ENCODE peak calls at places on chromosomes 1 and 21, in seven cellular contexts. One of them, this sample, is unnamed.
A peak's percentile ranks its signal among the peaks of the same experiment; 100 is the strongest.

GRCh38 chr1:201013991-201014815 is 9.3 kb downstream of the KIF21B start:
- DNase-seq in HEK293T: no peak
- DNase-seq in heart right ventricle: no peak
- DNase-seq in DMS153: no peak
- DNase-seq in activated CD8-positive, alpha-beta memory T cell treated with anti-CD3 and anti-CD28 coated beads, Interleukin-2, amount 10 ng/mL, durations not matched to agents 7 days and 5 days: no peak
- DNase-seq in non-pigmented ciliary epithelial cell: no peak
- DNase-seq in stimulated activated CD8-positive, alpha-beta memory T cell treated with anti-CD3 and anti-CD28 coated beads, Interleukin-2, amount 100 ng/mL, for 1 hour: no peak
- DNase-seq in this sample: no peak

GRCh38 chr1:180213401-180214177 is 16.5 kb upstream of the LHX4 start:
- DNase-seq in HEK293T: no peak
- DNase-seq in heart right ventricle: no peak
- DNase-seq in DMS153: no peak
- DNase-seq in activated CD8-positive, alpha-beta memory T cell treated with anti-CD3 and anti-CD28 coated beads, Interleukin-2, amount 10 ng/mL, durations not matched to agents 7 days and 5 days: peak; percentile 76
- DNase-seq in non-pigmented ciliary epithelial cell: no peak
- DNase-seq in stimulated activated CD8-positive, alpha-beta memory T cell treated with anti-CD3 and anti-CD28 coated beads, Interleukin-2, amount 100 ng/mL, for 1 hour: no peak
- DNase-seq in this sample: no peak

GRCh38 chr1:55310517-55310927 is 95.4 kb upstream of the USP24 start:
- DNase-seq in HEK293T: no peak
- DNase-seq in heart right ventricle: no peak
- DNase-seq in DMS153: no peak
- DNase-seq in activated CD8-positive, alpha-beta memory T cell treated with anti-CD3 and anti-CD28 coated beads, Interleukin-2, amount 10 ng/mL, durations not matched to agents 7 days and 5 days: no peak
- DNase-seq in non-pigmented ciliary epithelial cell: peak; percentile 99
- DNase-seq in stimulated activated CD8-positive, alpha-beta memory T cell treated with anti-CD3 and anti-CD28 coated beads, Interleukin-2, amount 100 ng/mL, for 1 hour: no peak
- DNase-seq in this sample: no peak

GRCh38 chr1:29753771-29754607 is 517.7 kb downstream of the PTPRU start:
- DNase-seq in HEK293T: no peak
- DNase-seq in heart right ventricle: no peak
- DNase-seq in DMS153: no peak
- DNase-seq in activated CD8-positive, alpha-beta memory T cell treated with anti-CD3 and anti-CD28 coated beads, Interleukin-2, amount 10 ng/mL, durations not matched to agents 7 days and 5 days: peak; percentile 18
- DNase-seq in non-pigmented ciliary epithelial cell: no peak
- DNase-seq in stimulated activated CD8-positive, alpha-beta memory T cell treated with anti-CD3 and anti-CD28 coated beads, Interleukin-2, amount 100 ng/mL, for 1 hour: no peak
- DNase-seq in this sample: no peak

GRCh38 chr1:223549740-223550139 is 115.8 kb downstream of the CAPN8 start:
- DNase-seq in HEK293T: no peak
- DNase-seq in heart right ventricle: no peak
- DNase-seq in DMS153: no peak
- DNase-seq in activated CD8-positive, alpha-beta memory T cell treated with anti-CD3 and anti-CD28 coated beads, Interleukin-2, amount 10 ng/mL, durations not matched to agents 7 days and 5 days: no peak
- DNase-seq in non-pigmented ciliary epithelial cell: no peak
- DNase-seq in stimulated activated CD8-positive, alpha-beta memory T cell treated with anti-CD3 and anti-CD28 coated beads, Interleukin-2, amount 100 ng/mL, for 1 hour: no peak
- DNase-seq in this sample: no peak

GRCh38 chr1:27605300-27605766 is 1.4 kb upstream of the AHDC1 start:
- DNase-seq in HEK293T: no peak
- DNase-seq in heart right ventricle: no peak
- DNase-seq in DMS153: no peak
- DNase-seq in activated CD8-positive, alpha-beta memory T cell treated with anti-CD3 and anti-CD28 coated beads, Interleukin-2, amount 10 ng/mL, durations not matched to agents 7 days and 5 days: no peak
- DNase-seq in non-pigmented ciliary epithelial cell: no peak
- DNase-seq in stimulated activated CD8-positive, alpha-beta memory T cell treated with anti-CD3 and anti-CD28 coated beads, Interleukin-2, amount 100 ng/mL, for 1 hour: no peak
- DNase-seq in this sample: no peak

GRCh38 chr21:32777269-32777668 is 5.7 kb upstream of the PAXBP1 start:
- DNase-seq in HEK293T: no peak
- DNase-seq in heart right ventricle: no peak
- DNase-seq in DMS153: no peak
- DNase-seq in activated CD8-positive, alpha-beta memory T cell treated with anti-CD3 and anti-CD28 coated beads, Interleukin-2, amount 10 ng/mL, durations not matched to agents 7 days and 5 days: no peak
- DNase-seq in non-pigmented ciliary epithelial cell: no peak
- DNase-seq in stimulated activated CD8-positive, alpha-beta memory T cell treated with anti-CD3 and anti-CD28 coated beads, Interleukin-2, amount 100 ng/mL, for 1 hour: no peak
- DNase-seq in this sample: no peak

GRCh38 chr21:43740497-43741156 is 21.7 kb downstream of the PDXK start:
- DNase-seq in HEK293T: no peak
- DNase-seq in heart right ventricle: no peak
- DNase-seq in DMS153: no peak
- DNase-seq in activated CD8-positive, alpha-beta memory T cell treated with anti-CD3 and anti-CD28 coated beads, Interleukin-2, amount 10 ng/mL, durations not matched to agents 7 days and 5 days: no peak
- DNase-seq in non-pigmented ciliary epithelial cell: no peak
- DNase-seq in stimulated activated CD8-positive, alpha-beta memory T cell treated with anti-CD3 and anti-CD28 coated beads, Interleukin-2, amount 100 ng/mL, for 1 hour: no peak
- DNase-seq in this sample: peak; percentile 85

GRCh38 chr1:28807046-28807445 is 4.9 kb upstream of the OPRD1 start:
- DNase-seq in HEK293T: no peak
- DNase-seq in heart right ventricle: no peak
- DNase-seq in DMS153: no peak
- DNase-seq in activated CD8-positive, alpha-beta memory T cell treated with anti-CD3 and anti-CD28 coated beads, Interleukin-2, amount 10 ng/mL, durations not matched to agents 7 days and 5 days: no peak
- DNase-seq in non-pigmented ciliary epithelial cell: no peak
- DNase-seq in stimulated activated CD8-positive, alpha-beta memory T cell treated with anti-CD3 and anti-CD28 coated beads, Interleukin-2, amount 100 ng/mL, for 1 hour: no peak
- DNase-seq in this sample: no peak

GRCh38 chr1:220843481-220844011 is 35.7 kb upstream of the HLX start:
- DNase-seq in HEK293T: no peak
- DNase-seq in heart right ventricle: peak; percentile 36
- DNase-seq in DMS153: no peak
- DNase-seq in activated CD8-positive, alpha-beta memory T cell treated with anti-CD3 and anti-CD28 coated beads, Interleukin-2, amount 10 ng/mL, durations not matched to agents 7 days and 5 days: no peak
- DNase-seq in non-pigmented ciliary epithelial cell: no peak
- DNase-seq in stimulated activated CD8-positive, alpha-beta memory T cell treated with anti-CD3 and anti-CD28 coated beads, Interleukin-2, amount 100 ng/mL, for 1 hour: no peak
- DNase-seq in this sample: peak; percentile 18

GRCh38 chr1:35488346-35488745 is 68.9 kb downstream of the KIAA0319L start:
- DNase-seq in HEK293T: no peak
- DNase-seq in heart right ventricle: no peak
- DNase-seq in DMS153: no peak
- DNase-seq in activated CD8-positive, alpha-beta memory T cell treated with anti-CD3 and anti-CD28 coated beads, Interleukin-2, amount 10 ng/mL, durations not matched to agents 7 days and 5 days: no peak
- DNase-seq in non-pigmented ciliary epithelial cell: no peak
- DNase-seq in stimulated activated CD8-positive, alpha-beta memory T cell treated with anti-CD3 and anti-CD28 coated beads, Interleukin-2, amount 100 ng/mL, for 1 hour: no peak
- DNase-seq in this sample: no peak

GRCh38 chr1:2968471-2968881 is 52.8 kb upstream of the ACTRT2 start:
- DNase-seq in HEK293T: no peak
- DNase-seq in heart right ventricle: no peak
- DNase-seq in DMS153: peak; percentile 83
- DNase-seq in activated CD8-positive, alpha-beta memory T cell treated with anti-CD3 and anti-CD28 coated beads, Interleukin-2, amount 10 ng/mL, durations not matched to agents 7 days and 5 days: no peak
- DNase-seq in non-pigmented ciliary epithelial cell: no peak
- DNase-seq in stimulated activated CD8-positive, alpha-beta memory T cell treated with anti-CD3 and anti-CD28 coated beads, Interleukin-2, amount 100 ng/mL, for 1 hour: no peak
- DNase-seq in this sample: no peak

GRCh38 chr1:29120955-29121485 is 2.7 kb downstream of the TMEM200B start:
- DNase-seq in HEK293T: peak; percentile 5
- DNase-seq in heart right ventricle: peak; percentile 42
- DNase-seq in DMS153: peak; percentile 51
- DNase-seq in activated CD8-positive, alpha-beta memory T cell treated with anti-CD3 and anti-CD28 coated beads, Interleukin-2, amount 10 ng/mL, durations not matched to agents 7 days and 5 days: peak; percentile 77
- DNase-seq in non-pigmented ciliary epithelial cell: no peak
- DNase-seq in stimulated activated CD8-positive, alpha-beta memory T cell treated with anti-CD3 and anti-CD28 coated beads, Interleukin-2, amount 100 ng/mL, for 1 hour: peak; percentile 31
- DNase-seq in this sample: no peak